ENCODE peak calls at places on chromosomes 12 and 14, in eight cellular contexts. R, F, U, S, Z, I, O and M are unnamed samples. For H3K36me3, the result is how much of the 10 kb centered on the place peaks cover.

GRCh38 chr14:33551963-33552362 is 398.9 kb downstream of the EGLN3 start:
- DNase-seq in R (no peak), F (no peak), U (no peak), S (no peak), Z (no peak), I (no peak), O (no peak), M (no peak)

GRCh38 chr12:19338405-19338804 is 100.9 kb upstream of the AEBP2 start:
- DNase-seq in R (no peak), F (no peak), U (no peak), S (no peak), Z (no peak), I (no peak), O (no peak), M (no peak)

GRCh38 chr12:79067977-79068376 is 203.4 kb downstream of the SYT1 start:
- DNase-seq in R (no peak), F (no peak), U (no peak), S (no peak), Z (no peak), I (no peak), O (no peak), M (no peak)

GRCh38 chr14:100159107-100159864 is at the start of gene DEGS2:
- DNase-seq in R (peak), F (no peak), U (no peak), S (peak), Z (no peak), I (peak), O (peak), M (peak)

GRCh38 chr12:122080149-122081107 is 1.9 kb downstream of the MLXIP start:
- DNase-seq in R (peak), F (peak), U (peak), S (peak), Z (no peak), I (peak), O (no peak), M (peak)

GRCh38 chr12:51893786-51894185 is 5.9 kb downstream of the ANKRD33 start:
- DNase-seq in R (no peak), F (no peak), U (no peak), S (no peak), Z (no peak), I (no peak), O (no peak), M (no peak)

GRCh38 chr12:125193798-125194562 is 128.7 kb downstream of the AACS start:
- DNase-seq in R (no peak), F (no peak), U (no peak), S (no peak), Z (no peak), I (no peak), O (no peak), M (no peak)

GRCh38 chr14:24362241-24362960 is 5.6 kb upstream of the NFATC4 start:
- DNase-seq in R (no peak), F (no peak), U (no peak), S (no peak), Z (no peak), I (no peak), O (no peak), M (no peak)

GRCh38 chr12:16573652-16574077 is 32.3 kb downstream of the LMO3 start:
- DNase-seq in R (peak), F (no peak), U (peak), S (peak), Z (no peak), I (no peak), O (no peak), M (peak)

GRCh38 chr12:132403636-132404434 is 74.4 kb upstream of the GALNT9 start:
- DNase-seq in R (peak), F (no peak), U (no peak), S (no peak), Z (no peak), I (no peak), O (no peak), M (no peak)

GRCh38 chr12:76329163-76329562 is 19.1 kb downstream of the BBS10 start:
- DNase-seq in R (no peak), F (no peak), U (no peak), S (no peak), Z (no peak), I (no peak), O (no peak), M (no peak)

GRCh38 chr14:41607966-41608663 is 1.4 kb downstream of the LRFN5 start:
- DNase-seq in R (no peak), F (peak), U (no peak), S (no peak), Z (peak), I (no peak), O (no peak), M (no peak)

GRCh38 chr14:44396226-44396625 is 110.9 kb downstream of the FSCB start:
- DNase-seq in R (no peak), F (no peak), U (no peak), S (no peak), Z (no peak), I (no peak), O (no peak), M (no peak)

GRCh38 chr12:112126916-112127315 is 1.6 kb downstream of the TRAFD1 start:
- DNase-seq in R (no peak), F (no peak), U (no peak), S (no peak), Z (no peak), I (no peak), O (peak), M (no peak)

GRCh38 chr12:130669205-130669557 is 46.9 kb downstream of the RIMBP2 start:
- DNase-seq in R (no peak), F (no peak), U (no peak), S (no peak), Z (no peak), I (no peak), O (no peak), M (no peak)

GRCh38 chr12:95674631-95675030 is 115.9 kb downstream of the NTN4 start:
- DNase-seq in R (peak), F (no peak), U (no peak), S (no peak), Z (no peak), I (no peak), O (peak), M (no peak)

GRCh38 chr12:129331356-129332085 is 478.2 kb downstream of the GLT1D1 start:
- DNase-seq in R (no peak), F (no peak), U (no peak), S (no peak), Z (no peak), I (no peak), O (no peak), M (no peak)

GRCh38 chr12:130486146-130486435 is 148.4 kb downstream of the PIWIL1 start:
- DNase-seq in R (no peak), F (no peak), U (no peak), S (no peak), Z (no peak), I (no peak), O (no peak), M (no peak)

GRCh38 chr12:122291431-122291830 is 25.1 kb upstream of the VPS33A start:
- DNase-seq in R (no peak), F (no peak), U (no peak), S (no peak), Z (no peak), I (no peak), O (no peak), M (no peak)

GRCh38 chr14:64943981-64944520 is 1.5 kb upstream of the GPX2 start:
- DNase-seq in R (no peak), F (no peak), U (no peak), S (no peak), Z (no peak), I (no peak), O (no peak), M (no peak)
- H3K36me3 ChIP-seq in R (under half), F (under half), U (under half), S (under half), Z (under half), I (under half), O (under half), M (under half)

DNA sequence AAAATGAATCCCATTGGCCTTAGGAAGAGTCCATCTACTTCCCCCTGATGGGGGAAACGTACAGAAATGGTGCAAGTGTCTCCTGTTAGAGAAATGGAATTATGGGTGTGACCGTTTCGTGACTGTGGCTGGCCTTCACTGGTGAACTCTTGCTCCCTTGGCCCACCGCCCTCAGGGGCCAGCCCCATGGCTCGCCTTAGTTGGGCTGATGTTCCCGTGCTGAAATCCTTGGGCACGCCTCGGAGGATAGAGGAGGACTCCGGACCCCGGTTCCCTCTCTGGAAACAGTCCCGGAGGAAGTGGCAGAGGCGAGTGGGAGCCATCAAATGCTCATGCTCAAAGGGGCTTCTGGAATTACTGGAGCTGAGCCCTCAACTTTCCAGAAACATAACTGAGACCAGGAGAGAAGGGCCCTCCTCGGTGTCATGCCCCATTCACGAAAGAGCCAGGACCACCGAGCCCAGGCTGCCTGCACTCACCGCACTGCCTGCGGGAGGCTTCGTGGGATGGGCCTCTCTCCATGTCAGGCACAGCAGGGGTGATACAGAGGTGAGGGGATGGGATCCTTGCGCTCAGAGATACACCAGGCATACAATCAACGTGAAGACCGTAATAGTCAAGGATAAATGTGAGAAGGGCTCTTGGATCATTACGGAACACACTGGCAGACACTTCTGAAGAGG is 10.1 kb upstream of the CACNA2D4 start:
- DNase-seq in R (no peak), F (no peak), U (peak), S (peak), Z (peak), I (no peak), O (no peak), M (no peak)
- H3K36me3 ChIP-seq in R (under half), F (under half), U (under half), S (under half), Z (under half), I (under half), O (under half), M (under half)

GRCh38 chr12:71890475-71890874 is 48.2 kb upstream of the TPH2 start:
- DNase-seq in R (no peak), F (no peak), U (no peak), S (no peak), Z (no peak), I (no peak), O (no peak), M (no peak)
- H3K36me3 ChIP-seq in R (under half), F (under half), U (under half), S (under half), Z (under half), I (under half), O (under half), M (under half)

DNA sequence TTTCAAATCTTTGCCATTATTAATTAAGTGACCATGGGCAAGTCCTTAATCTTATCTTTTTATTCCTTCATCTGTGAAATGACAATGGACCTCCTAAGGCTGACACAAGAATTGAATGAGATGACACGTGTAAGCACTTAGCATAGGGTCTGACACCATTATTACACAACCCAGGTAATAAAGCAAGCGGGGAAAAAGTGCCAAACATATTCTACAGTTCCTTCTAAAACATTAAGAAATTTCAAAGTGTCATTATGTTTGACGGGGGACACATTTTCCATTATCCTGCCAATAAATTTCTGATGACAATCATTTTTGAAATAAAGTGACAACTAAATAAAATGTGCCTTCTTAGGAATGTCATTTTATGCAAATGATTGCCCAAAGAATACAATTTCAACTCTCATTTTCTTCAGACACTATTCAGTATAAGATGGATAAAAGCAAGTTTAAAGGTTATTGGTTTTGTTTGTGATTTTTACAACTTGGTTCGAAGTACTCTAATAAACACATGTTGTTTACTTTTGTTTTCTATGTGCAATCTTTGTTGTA is 3.0 kb downstream of the ANKS1B start:
- DNase-seq in R (no peak), F (no peak), U (no peak), S (no peak), Z (no peak), I (no peak), O (no peak), M (no peak)
- H3K36me3 ChIP-seq in R (under half), F (under half), U (under half), S (under half), Z (under half), I (under half), O (under half), M (under half)

GRCh38 chr12:100186071-100186470 is 14.5 kb upstream of the ACTR6 start:
- DNase-seq in R (no peak), F (no peak), U (no peak), S (no peak), Z (no peak), I (no peak), O (no peak), M (no peak)
- H3K36me3 ChIP-seq in R (under half), F (under half), U (under half), S (under half), Z (under half), I (under half), O (under half), M (under half)

GRCh38 chr14:102080183-102081080 is 6.4 kb downstream of the HSP90AA1 start:
- DNase-seq in R (no peak), F (no peak), U (no peak), S (no peak), Z (no peak), I (no peak), O (no peak), M (no peak)
- H3K36me3 ChIP-seq in R (half or more), F (under half), U (under half), S (half or more), Z (half or more), I (half or more), O (under half), M (half or more)

DNA sequence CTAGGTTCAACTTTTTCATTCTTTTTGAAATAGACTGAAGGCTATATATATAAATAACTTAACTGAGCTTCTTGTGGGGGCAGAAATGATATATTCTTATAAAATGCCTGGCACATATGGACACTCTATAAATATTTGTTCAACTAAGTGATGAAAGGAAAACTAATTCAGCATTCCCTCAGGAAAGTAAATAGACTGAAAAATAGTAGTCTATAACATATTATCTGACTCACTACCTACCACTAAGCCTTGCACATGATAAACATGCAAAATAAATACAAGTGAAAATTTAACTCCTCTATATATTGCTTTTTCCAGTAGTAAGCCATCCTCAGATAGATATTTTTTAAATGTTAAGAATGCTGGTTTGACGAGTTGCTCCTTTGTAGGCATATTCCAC is 15.7 kb upstream of the BMAL2 start:
- DNase-seq in R (no peak), F (no peak), U (no peak), S (no peak), Z (no peak), I (no peak), O (no peak), M (no peak)
- H3K36me3 ChIP-seq in R (half or more), F (under half), U (under half), S (half or more), Z (half or more), I (under half), O (under half), M (under half)

DNA sequence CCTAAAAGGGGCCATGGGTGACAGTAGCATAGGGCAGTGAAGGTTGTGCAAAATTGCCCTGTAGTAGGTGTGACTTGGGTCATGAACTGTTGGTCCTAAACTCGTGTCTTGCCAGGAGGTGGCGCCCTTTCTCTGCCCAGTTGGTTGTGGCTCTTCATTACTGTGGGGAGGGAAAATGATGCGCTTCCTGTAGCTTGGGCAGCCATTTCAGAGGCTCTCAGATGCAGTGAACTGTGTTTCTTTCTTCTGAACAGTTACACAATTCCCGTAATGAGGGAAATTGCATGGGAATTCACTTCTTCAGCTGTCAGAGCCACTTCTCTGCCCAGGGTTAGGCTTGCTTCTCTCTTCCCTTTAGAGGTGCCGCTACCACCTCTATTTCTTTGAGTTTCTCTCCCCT is 148.1 kb upstream of the NRXN3 start:
- DNase-seq in R (peak), F (no peak), U (no peak), S (peak), Z (no peak), I (no peak), O (peak), M (peak)
- H3K36me3 ChIP-seq in R (under half), F (under half), U (under half), S (under half), Z (under half), I (under half), O (under half), M (under half)

DNA sequence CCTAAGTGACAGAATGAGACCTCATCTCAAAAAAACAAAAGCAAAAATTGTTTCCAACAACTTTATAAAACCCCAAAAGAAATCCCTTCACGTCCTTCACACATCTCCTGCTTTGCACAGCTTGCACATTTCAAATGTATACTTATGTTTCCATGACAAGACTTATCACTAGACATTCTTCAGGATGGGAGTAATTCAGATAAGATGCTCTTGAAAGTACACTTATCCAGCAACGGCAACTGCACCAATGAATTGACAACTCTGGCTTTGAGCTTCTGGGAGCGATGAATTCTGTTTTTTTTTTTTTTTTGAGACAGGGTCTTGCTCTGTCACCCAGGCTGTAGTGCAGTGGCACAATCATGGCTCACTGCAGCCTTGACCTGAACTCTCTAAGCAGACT is 30.8 kb upstream of the AKAP5 start:
- DNase-seq in R (no peak), F (no peak), U (no peak), S (no peak), Z (no peak), I (no peak), O (no peak), M (no peak)
- H3K36me3 ChIP-seq in R (half or more), F (under half), U (under half), S (half or more), Z (half or more), I (under half), O (under half), M (under half)

DNA sequence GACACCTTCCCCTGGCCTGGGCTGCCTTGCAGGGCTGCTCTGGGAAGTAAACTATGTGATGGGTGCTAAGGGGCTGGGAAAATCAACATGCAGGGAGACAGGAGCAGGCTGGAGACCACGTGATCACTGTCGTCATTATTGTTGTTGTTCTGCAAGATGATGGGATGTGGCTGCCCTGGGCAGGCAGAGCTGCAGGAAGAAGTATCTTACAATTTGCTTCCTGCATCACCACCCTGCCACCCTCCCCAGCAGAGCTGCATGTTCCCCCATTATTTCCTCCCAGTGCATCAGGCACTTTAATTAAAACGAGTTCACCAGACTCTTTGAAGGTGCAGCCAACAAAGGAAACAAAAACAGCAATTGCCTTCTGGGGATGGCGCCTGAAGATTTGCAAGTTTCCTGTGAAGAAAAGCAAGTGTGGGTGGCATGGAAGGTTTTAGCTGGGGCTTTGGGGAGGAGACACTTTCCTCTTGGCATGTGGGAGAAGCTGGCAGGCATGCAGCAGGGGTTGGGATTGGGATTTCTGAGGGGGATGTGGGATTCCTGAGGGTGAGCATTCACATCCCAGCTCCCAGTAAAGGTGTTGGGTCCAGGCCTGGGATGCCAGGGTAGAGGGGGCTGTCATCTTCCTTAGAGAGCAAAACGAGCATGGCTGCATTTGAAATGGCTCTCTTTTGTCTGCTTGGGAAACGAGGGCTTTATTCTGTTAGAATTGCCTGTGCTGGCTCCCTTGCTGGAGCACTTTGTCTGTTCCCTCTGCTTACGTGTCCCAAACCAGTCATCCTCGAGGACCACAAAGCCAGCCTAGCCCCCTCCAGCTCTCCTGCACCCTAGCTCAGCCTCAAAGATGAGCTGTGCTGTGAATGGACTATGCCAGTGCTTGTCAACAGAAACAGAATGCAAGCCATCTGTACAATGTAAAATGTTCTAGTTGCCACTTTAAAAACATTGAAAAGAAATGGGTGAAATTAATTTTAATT is 11.5 kb upstream of the C14orf132 start:
- DNase-seq in R (no peak), F (no peak), U (no peak), S (no peak), Z (no peak), I (no peak), O (no peak), M (no peak)
- H3K36me3 ChIP-seq in R (under half), F (under half), U (under half), S (under half), Z (under half), I (under half), O (under half), M (under half)